ENCODE peak calls at places on chromosomes 2 and 18, in five cellular contexts. I, P, Z, O and A are unnamed samples.

GRCh38 chr2:165941827-165942226 is 11.7 kb downstream of the TTC21B start:
- DNase-seq in P (no peak), Z (no peak), I (no peak), O (no peak), A (no peak)

GRCh38 chr2:190694479-190694878 is 45.6 kb downstream of the NAB1 start:
- DNase-seq in P (no peak), O (no peak), Z (no peak), I (no peak), A (no peak)

GRCh38 chr18:58592223-58593214 is 36.4 kb downstream of the ALPK2 start:
- DNase-seq in P (no peak), O (no peak), Z (no peak), I (no peak), A (no peak)

GRCh38 chr2:218281449-218281848 is 10.9 kb downstream of the TMBIM1 start:
- DNase-seq in I (no peak), O (no peak), P (no peak), Z (no peak), A (no peak)

GRCh38 chr2:38505779-38506178 is 96.9 kb downstream of the HNRNPLL start:
- DNase-seq in Z (no peak), O (peak; percentile 23), I (no peak), P (no peak), A (no peak)

GRCh38 chr2:194166818-194167217 is 1490.2 kb upstream of the SLC39A10 start:
- DNase-seq in I (no peak), P (no peak), Z (no peak), O (peak; percentile 0), A (peak; percentile 39)

GRCh38 chr2:222609391-222609790 is 46.5 kb downstream of the FARSB start:
- DNase-seq in O (no peak), I (no peak), P (no peak), Z (no peak), A (no peak)

GRCh38 chr18:55380574-55380973 is 207.4 kb downstream of the TCF4 start:
- DNase-seq in P (no peak), Z (no peak), O (no peak), I (no peak), A (no peak)

GRCh38 chr2:96917008-96917575 is 47.2 kb upstream of the SEMA4C start:
- DNase-seq in I (no peak), P (no peak), O (no peak), Z (no peak), A (no peak)

GRCh38 chr18:2932247-2933181 is 80.4 kb downstream of the LPIN2 start:
- DNase-seq in O (peak; percentile 77), I (peak; percentile 63), Z (peak; percentile 38), P (peak; percentile 23), A (peak; percentile 62)

GRCh38 chr2:15800489-15801329 is 139.6 kb upstream of the MYCN start:
- DNase-seq in P (no peak), I (no peak), O (no peak), Z (peak; percentile 40), A (peak; percentile 68)

GRCh38 chr2:68251855-68252406 is 401 bp downstream of the PPP3R1 start:
- DNase-seq in O (peak; percentile 51), P (no peak), I (peak; percentile 57), Z (peak; percentile 40), A (no peak)

GRCh38 chr2:10810175-10811161 is 2.1 kb downstream of the PDIA6 start:
- DNase-seq in Z (no peak), I (no peak), O (peak; percentile 48), P (peak; percentile 36), A (no peak)

GRCh38 chr2:218569038-218569431 is 396 bp downstream of the CNOT9 start:
- DNase-seq in I (no peak), P (no peak), Z (peak; percentile 65), O (peak; percentile 55), A (peak; percentile 73)

GRCh38 chr2:10831387-10831985 is 18.9 kb upstream of the PDIA6 start:
- DNase-seq in P (no peak), I (no peak), Z (no peak), O (no peak), A (no peak)

GRCh38 chr2:38190542-38191218 is 114.7 kb upstream of the CYP1B1 start:
- DNase-seq in Z (no peak), P (no peak), I (no peak), O (no peak), A (no peak)

GRCh38 chr18:29644276-29644675 is 1398.3 kb downstream of the DSC3 start:
- DNase-seq in I (no peak), Z (no peak), O (no peak), P (no peak), A (no peak)

GRCh38 chr18:21740474-21740723 is 193 bp upstream of the MIB1 start:
- DNase-seq in Z (peak; percentile 99), P (no peak), I (no peak), O (peak; percentile 98), A (peak; percentile 92)

GRCh38 chr18:21740724-21741510 is at the start of gene MIB1:
- DNase-seq in P (peak; percentile 83), I (peak; percentile 99), Z (peak; percentile 59), O (peak; percentile 64), A (no peak)

GRCh38 chr18:21739604-21740473 is 753 bp upstream of the MIB1 start:
- DNase-seq in O (peak; percentile 90), I (no peak), P (no peak), Z (no peak), A (no peak)

GRCh38 chr18:21735452-21736015 is 5.1 kb upstream of the MIB1 start:
- DNase-seq in O (peak; percentile 95), P (no peak), Z (peak; percentile 62), I (peak; percentile 66), A (peak; percentile 79)
- TF ChIP-seq ATF2 in O (no peak), P (no peak), Z (no peak), I (no peak), A (peak; percentile 20)

GRCh38 chr2:54772531-54772930 is 49.1 kb downstream of the EML6 start:
- DNase-seq in Z (no peak), P (no peak), O (no peak), I (no peak), A (no peak)

GRCh38 chr2:54773233-54773632 is 49.8 kb downstream of the EML6 start:
- DNase-seq in I (no peak), P (no peak), Z (no peak), O (no peak), A (no peak)

GRCh38 chr2:54770676-54771075 is 47.2 kb downstream of the EML6 start:
- DNase-seq in P (no peak), Z (no peak), O (no peak), I (no peak), A (no peak)

GRCh38 chr2:54771166-54771565 is 47.7 kb downstream of the EML6 start:
- DNase-seq in I (no peak), O (no peak), Z (no peak), P (no peak), A (no peak)

GRCh38 chr2:54772110-54772509 is 48.6 kb downstream of the EML6 start:
- DNase-seq in O (no peak), Z (no peak), P (no peak), I (no peak), A (no peak)
- TF ChIP-seq ATF2 in O (no peak), Z (no peak), P (no peak), I (no peak), A (no peak)

GRCh38 chr2:237464757-237465391 is 22.2 kb upstream of the MLPH start:
- DNase-seq in P (no peak), O (no peak), I (no peak), Z (no peak), A (no peak)
- TF ChIP-seq ATF2 in P (no peak), O (no peak), I (no peak), Z (no peak), A (no peak)

GRCh38 chr2:18976112-18976961 is 382.1 kb downstream of the OSR1 start:
- DNase-seq in I (no peak), Z (no peak), P (no peak), O (no peak), A (no peak)
- TF ChIP-seq ATF2 in I (no peak), Z (no peak), P (no peak), O (no peak), A (no peak)